ENCODE peak calls at places on chromosomes 7 and 10, in eight cellular contexts. V, X, R, P, I, N, W and A are unnamed samples.

GRCh38 chr7:156739596-156739995 is 99.0 kb downstream of the RNF32 start:
- DNase-seq in V (no peak), X (no peak), R (no peak), P (no peak), I (no peak), N (no peak), W (no peak), A (no peak)

GRCh38 chr7:41629711-41630111 is 73.2 kb downstream of the INHBA start:
- DNase-seq in V (no peak), X (no peak), R (no peak), P (no peak), I (no peak), N (no peak), W (no peak), A (no peak)

GRCh38 chr10:74058658-74059057 is 60.7 kb downstream of the VCL start:
- DNase-seq in V (no peak), X (no peak), R (peak), P (no peak), I (no peak), N (no peak), W (no peak), A (no peak)

GRCh38 chr7:155882596-155882995 is 70.3 kb upstream of the SHH start:
- DNase-seq in V (no peak), X (no peak), R (peak), P (no peak), I (peak), N (no peak), W (no peak), A (no peak)

GRCh38 chr10:97456034-97456685 is 10.2 kb downstream of the ZDHHC16 start:
- DNase-seq in V (no peak), X (no peak), R (no peak), P (no peak), I (no peak), N (no peak), W (no peak), A (no peak)

GRCh38 chr7:20786779-20787651 is at the start of gene SP8:
- DNase-seq in V (no peak), X (peak), R (no peak), P (no peak), I (no peak), N (no peak), W (no peak), A (no peak)

GRCh38 chr7:30302656-30303311 is 18.4 kb downstream of the ZNRF2 start:
- DNase-seq in V (no peak), X (no peak), R (no peak), P (no peak), I (no peak), N (no peak), W (no peak), A (no peak)

GRCh38 chr7:48173983-48174382 is 2.7 kb downstream of the ABCA13 start:
- DNase-seq in V (no peak), X (no peak), R (no peak), P (no peak), I (no peak), N (no peak), W (no peak), A (no peak)

GRCh38 chr10:125708971-125709503 is 10.5 kb upstream of the EDRF1 start:
- DNase-seq in V (no peak), X (no peak), R (no peak), P (no peak), I (no peak), N (peak), W (no peak), A (no peak)

GRCh38 chr7:69708857-69709256 is 110.6 kb downstream of the AUTS2 start:
- DNase-seq in V (no peak), X (no peak), R (peak), P (no peak), I (no peak), N (no peak), W (no peak), A (no peak)

GRCh38 chr7:51606601-51607154 is 290.1 kb upstream of the COBL start:
- DNase-seq in V (no peak), X (no peak), R (peak), P (no peak), I (no peak), N (no peak), W (peak), A (no peak)
- TF ChIP-seq EP300 in V (no peak), X (no peak), R (no peak), P (no peak), I (no peak), N (no peak), W (peak), A (no peak)

GRCh38 chr10:3893102-3893473 is 108.1 kb upstream of the KLF6 start:
- DNase-seq in V (no peak), X (no peak), R (no peak), P (no peak), I (no peak), N (no peak), W (no peak), A (no peak)
- TF ChIP-seq EP300 in V (no peak), X (no peak), R (no peak), P (no peak), I (no peak), N (no peak), W (no peak), A (no peak)

GRCh38 chr10:119642556-119643111 is 8.5 kb upstream of the BAG3 start:
- DNase-seq in V (no peak), X (no peak), R (no peak), P (no peak), I (no peak), N (no peak), W (no peak), A (no peak)
- TF ChIP-seq EP300 in V (no peak), X (no peak), R (no peak), P (no peak), I (no peak), N (no peak), W (no peak), A (no peak)

GRCh38 chr10:86167762-86168128 is 198.8 kb downstream of the GRID1 start:
- DNase-seq in V (no peak), X (no peak), R (no peak), P (no peak), I (peak), N (no peak), W (no peak), A (no peak)
- TF ChIP-seq EP300 in V (no peak), X (no peak), R (no peak), P (no peak), I (no peak), N (no peak), W (no peak), A (no peak)

DNA sequence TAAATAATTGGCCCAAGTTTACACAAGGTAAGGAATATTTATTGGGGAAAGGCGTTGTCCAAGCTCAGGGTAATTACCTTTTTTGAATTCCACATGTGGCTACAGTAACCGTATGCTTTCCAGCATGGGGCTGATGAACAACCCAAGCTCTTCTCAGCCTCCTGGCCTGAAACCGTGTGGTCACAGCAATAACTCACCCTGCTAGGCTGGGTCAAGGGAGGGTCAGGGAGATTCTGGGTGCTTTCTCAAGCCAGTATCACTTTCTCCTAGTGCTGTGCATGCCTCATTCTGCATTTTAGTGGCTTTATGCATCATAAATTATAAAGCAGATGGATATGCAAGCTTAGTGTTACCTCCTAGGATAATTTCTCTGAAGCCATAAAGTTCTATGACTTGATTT is 273.9 kb downstream of the PAXIP1 start:
- DNase-seq in V (no peak), X (no peak), R (no peak), P (no peak), I (no peak), N (no peak), W (no peak), A (no peak)
- TF ChIP-seq EP300 in V (no peak), X (no peak), R (no peak), P (no peak), I (no peak), N (no peak), W (no peak), A (no peak)

GRCh38 chr7:55546826-55547225 is 25.5 kb downstream of the VOPP1 start:
- DNase-seq in V (peak), X (no peak), R (peak), P (no peak), I (no peak), N (no peak), W (peak), A (peak)
- TF ChIP-seq EP300 in V (no peak), X (no peak), R (no peak), P (no peak), I (no peak), N (no peak), W (no peak), A (no peak)

DNA sequence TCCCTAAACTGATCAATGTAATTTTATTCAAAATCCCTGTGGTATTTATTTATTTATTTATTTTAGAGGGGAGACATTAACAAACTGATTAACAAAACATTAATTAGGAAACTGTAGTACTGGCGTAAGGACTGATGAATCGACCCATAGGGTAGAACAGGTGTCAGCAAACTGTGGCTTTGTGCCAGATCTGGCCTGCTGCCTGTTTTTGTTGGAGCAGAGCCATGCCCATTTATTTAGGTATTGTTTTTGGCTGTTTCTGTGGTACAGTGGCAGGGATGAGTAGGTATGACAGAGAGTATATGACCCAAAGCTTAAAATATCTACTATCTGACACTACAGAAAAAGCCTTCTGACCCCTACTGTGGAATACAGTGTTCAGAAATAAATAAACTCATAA is 332.5 kb upstream of the ETV1 start:
- DNase-seq in V (peak), X (no peak), R (no peak), P (no peak), I (no peak), N (no peak), W (no peak), A (no peak)
- TF ChIP-seq EP300 in V (no peak), X (no peak), R (no peak), P (no peak), I (no peak), N (no peak), W (no peak), A (no peak)

GRCh38 chr10:132690821-132691610 is 94.9 kb downstream of the NKX6-2 start:
- DNase-seq in V (no peak), X (no peak), R (no peak), P (no peak), I (peak), N (no peak), W (no peak), A (no peak)

GRCh38 chr10:132692311-132692710 is 93.6 kb downstream of the NKX6-2 start:
- DNase-seq in V (no peak), X (no peak), R (no peak), P (no peak), I (no peak), N (no peak), W (no peak), A (no peak)

GRCh38 chr10:132689721-132690360 is 96.1 kb downstream of the NKX6-2 start:
- DNase-seq in V (no peak), X (no peak), R (no peak), P (no peak), I (peak), N (no peak), W (no peak), A (no peak)

GRCh38 chr10:132690401-132690800 is 95.5 kb downstream of the NKX6-2 start:
- DNase-seq in V (no peak), X (no peak), R (no peak), P (no peak), I (no peak), N (no peak), W (no peak), A (no peak)

DNA sequence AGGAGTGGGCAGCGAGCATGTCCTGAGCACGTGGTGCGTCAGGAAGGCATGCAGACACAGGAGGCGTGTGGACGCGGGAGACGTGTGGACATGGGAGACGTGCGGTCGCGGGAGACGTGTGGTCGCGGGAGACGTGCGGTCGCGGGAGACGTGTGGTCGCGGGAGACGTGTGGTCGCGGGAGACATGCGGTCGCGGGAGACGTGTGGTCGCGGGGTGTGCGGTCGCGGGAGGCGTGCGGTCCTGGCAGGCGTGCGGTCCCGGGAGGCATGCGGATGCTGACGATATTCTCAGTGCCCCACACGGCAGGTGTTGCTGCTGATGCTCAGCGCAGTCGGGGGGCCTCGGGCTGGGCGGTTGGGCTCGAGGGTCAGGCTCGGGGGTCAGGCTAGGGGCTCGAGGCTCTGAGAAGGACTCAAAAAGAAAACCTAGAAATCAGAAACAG is 94.2 kb downstream of the NKX6-2 start:
- DNase-seq in V (no peak), X (no peak), R (no peak), P (no peak), I (peak), N (no peak), W (no peak), A (no peak)
- TF ChIP-seq EP300 in V (no peak), X (no peak), R (no peak), P (no peak), I (no peak), N (no peak), W (no peak), A (no peak)

GRCh38 chr10:28305551-28305950 is 2.7 kb upstream of the MPP7 start:
- DNase-seq in V (no peak), X (no peak), R (no peak), P (no peak), I (no peak), N (no peak), W (no peak), A (no peak)
- TF ChIP-seq EP300 in V (no peak), X (no peak), R (no peak), P (no peak), I (no peak), N (no peak), W (no peak), A (no peak)